ENCODE peak calls at places on chromosomes 5 and 9, in six cellular contexts. One of them, this sample, is unnamed.

GRCh38 chr9:6055213-6055612 is 39.8 kb upstream of the RANBP6 start:
- DNase-seq in upper lobe of right lung: no peak
- DNase-seq in caudate nucleus: no peak
- DNase-seq in brain microvascular endothelial cell: peak
- DNase-seq in cardiac muscle cell: peak
- DNase-seq in breast epithelium: no peak
- DNase-seq in this sample: peak

GRCh38 chr9:114516913-114517312 is 11.6 kb upstream of the WHRN start:
- DNase-seq in upper lobe of right lung: no peak
- DNase-seq in caudate nucleus: no peak
- DNase-seq in brain microvascular endothelial cell: peak
- DNase-seq in cardiac muscle cell: no peak
- DNase-seq in breast epithelium: no peak
- DNase-seq in this sample: no peak

GRCh38 chr5:22928821-22929482 is 75.8 kb upstream of the CDH12 start:
- DNase-seq in upper lobe of right lung: no peak
- DNase-seq in caudate nucleus: no peak
- DNase-seq in brain microvascular endothelial cell: no peak
- DNase-seq in cardiac muscle cell: no peak
- DNase-seq in breast epithelium: no peak
- DNase-seq in this sample: peak

GRCh38 chr9:89166871-89167270 is 11.7 kb downstream of the SHC3 start:
- DNase-seq in upper lobe of right lung: no peak
- DNase-seq in caudate nucleus: no peak
- DNase-seq in brain microvascular endothelial cell: no peak
- DNase-seq in cardiac muscle cell: no peak
- DNase-seq in breast epithelium: no peak
- DNase-seq in this sample: no peak

GRCh38 chr5:154273028-154273617 is 82.6 kb downstream of the GALNT10 start:
- DNase-seq in upper lobe of right lung: no peak
- DNase-seq in caudate nucleus: no peak
- DNase-seq in brain microvascular endothelial cell: no peak
- DNase-seq in cardiac muscle cell: no peak
- DNase-seq in breast epithelium: no peak
- DNase-seq in this sample: no peak

GRCh38 chr5:92605591-92605990 is 975.4 kb downstream of the NR2F1-AS1 start:
- DNase-seq in upper lobe of right lung: no peak
- DNase-seq in caudate nucleus: no peak
- DNase-seq in brain microvascular endothelial cell: no peak
- DNase-seq in cardiac muscle cell: no peak
- DNase-seq in breast epithelium: no peak
- DNase-seq in this sample: no peak

GRCh38 chr9:115237383-115238087 is 119.6 kb upstream of the TNC start:
- DNase-seq in upper lobe of right lung: no peak
- DNase-seq in caudate nucleus: no peak
- DNase-seq in brain microvascular endothelial cell: no peak
- DNase-seq in cardiac muscle cell: no peak
- DNase-seq in breast epithelium: no peak
- DNase-seq in this sample: no peak

GRCh38 chr9:129333613-129333960 is 155.5 kb upstream of the IER5L start:
- DNase-seq in upper lobe of right lung: no peak
- DNase-seq in caudate nucleus: no peak
- DNase-seq in brain microvascular endothelial cell: no peak
- DNase-seq in cardiac muscle cell: no peak
- DNase-seq in breast epithelium: no peak
- DNase-seq in this sample: no peak

GRCh38 chr5:87526131-87526530 is 113.4 kb upstream of the CCNH start:
- DNase-seq in upper lobe of right lung: no peak
- DNase-seq in caudate nucleus: no peak
- DNase-seq in brain microvascular endothelial cell: no peak
- DNase-seq in cardiac muscle cell: no peak
- DNase-seq in breast epithelium: no peak
- DNase-seq in this sample: no peak

GRCh38 chr5:174146556-174146955 is 101.0 kb downstream of the NSG2 start:
- DNase-seq in upper lobe of right lung: no peak
- DNase-seq in caudate nucleus: no peak
- DNase-seq in brain microvascular endothelial cell: no peak
- DNase-seq in cardiac muscle cell: no peak
- DNase-seq in breast epithelium: no peak
- DNase-seq in this sample: no peak

GRCh38 chr9:128903871-128904371 is 16.9 kb upstream of the PHYHD1 start:
- DNase-seq in upper lobe of right lung: no peak
- DNase-seq in caudate nucleus: no peak
- DNase-seq in brain microvascular endothelial cell: peak
- DNase-seq in cardiac muscle cell: no peak
- DNase-seq in breast epithelium: no peak
- DNase-seq in this sample: no peak

GRCh38 chr9:16289639-16290038 is 580.8 kb downstream of the BNC2 start:
- DNase-seq in upper lobe of right lung: no peak
- DNase-seq in caudate nucleus: no peak
- DNase-seq in brain microvascular endothelial cell: no peak
- DNase-seq in cardiac muscle cell: no peak
- DNase-seq in breast epithelium: no peak
- DNase-seq in this sample: no peak

GRCh38 chr5:157860898-157861894 is 2.3 kb upstream of the CLINT1 start:
- DNase-seq in upper lobe of right lung: no peak
- DNase-seq in caudate nucleus: no peak
- DNase-seq in brain microvascular endothelial cell: no peak
- DNase-seq in cardiac muscle cell: no peak
- DNase-seq in breast epithelium: no peak
- DNase-seq in this sample: no peak

GRCh38 chr9:97502222-97502983 is 937 bp downstream of the TMOD1 start:
- DNase-seq in upper lobe of right lung: no peak
- DNase-seq in caudate nucleus: no peak
- DNase-seq in brain microvascular endothelial cell: no peak
- DNase-seq in cardiac muscle cell: peak
- DNase-seq in breast epithelium: no peak
- DNase-seq in this sample: no peak

GRCh38 chr5:181173027-181173419 is 25.6 kb downstream of the OR2V2 start:
- DNase-seq in upper lobe of right lung: no peak
- DNase-seq in caudate nucleus: no peak
- DNase-seq in brain microvascular endothelial cell: no peak
- DNase-seq in cardiac muscle cell: no peak
- DNase-seq in breast epithelium: no peak
- DNase-seq in this sample: no peak

GRCh38 chr5:170184007-170184687 is 48.6 kb upstream of the C5orf58 start:
- DNase-seq in upper lobe of right lung: peak
- DNase-seq in caudate nucleus: peak
- DNase-seq in brain microvascular endothelial cell: peak
- DNase-seq in cardiac muscle cell: peak
- DNase-seq in breast epithelium: peak
- DNase-seq in this sample: peak

GRCh38 chr5:74282495-74282894 is 358.0 kb downstream of the ENC1 start:
- DNase-seq in upper lobe of right lung: no peak
- DNase-seq in caudate nucleus: no peak
- DNase-seq in brain microvascular endothelial cell: no peak
- DNase-seq in cardiac muscle cell: no peak
- DNase-seq in breast epithelium: no peak
- DNase-seq in this sample: no peak

GRCh38 chr5:142213077-142213476 is 104.5 kb downstream of the NDFIP1 start:
- DNase-seq in upper lobe of right lung: no peak
- DNase-seq in caudate nucleus: no peak
- DNase-seq in brain microvascular endothelial cell: no peak
- DNase-seq in cardiac muscle cell: no peak
- DNase-seq in breast epithelium: no peak
- DNase-seq in this sample: no peak

GRCh38 chr5:151557466-151557865 is 33.7 kb downstream of the FAT2 start:
- DNase-seq in upper lobe of right lung: no peak
- DNase-seq in caudate nucleus: no peak
- DNase-seq in brain microvascular endothelial cell: no peak
- DNase-seq in cardiac muscle cell: no peak
- DNase-seq in breast epithelium: no peak
- DNase-seq in this sample: no peak

GRCh38 chr5:39395521-39395920 is 29.3 kb downstream of the DAB2 start:
- DNase-seq in upper lobe of right lung: no peak
- DNase-seq in caudate nucleus: no peak
- DNase-seq in brain microvascular endothelial cell: no peak
- DNase-seq in cardiac muscle cell: no peak
- DNase-seq in breast epithelium: no peak
- DNase-seq in this sample: no peak
- H3K27ac ChIP-seq in upper lobe of right lung: peak
- H3K27ac ChIP-seq in caudate nucleus: no peak
- H3K27ac ChIP-seq in brain microvascular endothelial cell: peak
- H3K27ac ChIP-seq in cardiac muscle cell: no peak
- H3K27ac ChIP-seq in breast epithelium: peak
- H3K27ac ChIP-seq in this sample: no peak

GRCh38 chr9:105244274-105244995 is at the start of gene SLC44A1:
- DNase-seq in upper lobe of right lung: peak
- DNase-seq in caudate nucleus: peak
- DNase-seq in brain microvascular endothelial cell: peak
- DNase-seq in cardiac muscle cell: peak
- DNase-seq in breast epithelium: peak
- DNase-seq in this sample: peak
- H3K27ac ChIP-seq in upper lobe of right lung: peak
- H3K27ac ChIP-seq in caudate nucleus: peak
- H3K27ac ChIP-seq in brain microvascular endothelial cell: peak
- H3K27ac ChIP-seq in cardiac muscle cell: peak
- H3K27ac ChIP-seq in breast epithelium: peak
- H3K27ac ChIP-seq in this sample: no peak

GRCh38 chr5:52853573-52854163 is 66.0 kb downstream of the ITGA1 start:
- DNase-seq in upper lobe of right lung: no peak
- DNase-seq in caudate nucleus: no peak
- DNase-seq in brain microvascular endothelial cell: no peak
- DNase-seq in cardiac muscle cell: no peak
- DNase-seq in breast epithelium: no peak
- DNase-seq in this sample: no peak

GRCh38 chr5:52856564-52856963 is 68.8 kb downstream of the ITGA1 start:
- DNase-seq in upper lobe of right lung: no peak
- DNase-seq in caudate nucleus: no peak
- DNase-seq in brain microvascular endothelial cell: no peak
- DNase-seq in cardiac muscle cell: no peak
- DNase-seq in breast epithelium: no peak
- DNase-seq in this sample: no peak

GRCh38 chr5:52859619-52860018 is 71.9 kb downstream of the ITGA1 start:
- DNase-seq in upper lobe of right lung: no peak
- DNase-seq in caudate nucleus: no peak
- DNase-seq in brain microvascular endothelial cell: peak
- DNase-seq in cardiac muscle cell: no peak
- DNase-seq in breast epithelium: no peak
- DNase-seq in this sample: no peak

GRCh38 chr5:52849544-52849943 is 61.8 kb downstream of the ITGA1 start:
- DNase-seq in upper lobe of right lung: no peak
- DNase-seq in caudate nucleus: no peak
- DNase-seq in brain microvascular endothelial cell: no peak
- DNase-seq in cardiac muscle cell: no peak
- DNase-seq in breast epithelium: no peak
- DNase-seq in this sample: no peak

GRCh38 chr5:52854949-52855348 is 67.2 kb downstream of the ITGA1 start:
- DNase-seq in upper lobe of right lung: no peak
- DNase-seq in caudate nucleus: no peak
- DNase-seq in brain microvascular endothelial cell: no peak
- DNase-seq in cardiac muscle cell: no peak
- DNase-seq in breast epithelium: no peak
- DNase-seq in this sample: no peak
- H3K27ac ChIP-seq in upper lobe of right lung: no peak
- H3K27ac ChIP-seq in caudate nucleus: no peak
- H3K27ac ChIP-seq in brain microvascular endothelial cell: no peak
- H3K27ac ChIP-seq in cardiac muscle cell: no peak
- H3K27ac ChIP-seq in breast epithelium: no peak
- H3K27ac ChIP-seq in this sample: no peak

GRCh38 chr5:115423051-115423450 is 121.5 kb downstream of the FEM1C start:
- DNase-seq in upper lobe of right lung: no peak
- DNase-seq in caudate nucleus: no peak
- DNase-seq in brain microvascular endothelial cell: peak
- DNase-seq in cardiac muscle cell: no peak
- DNase-seq in breast epithelium: no peak
- DNase-seq in this sample: no peak
- H3K27ac ChIP-seq in upper lobe of right lung: peak
- H3K27ac ChIP-seq in caudate nucleus: no peak
- H3K27ac ChIP-seq in brain microvascular endothelial cell: no peak
- H3K27ac ChIP-seq in cardiac muscle cell: peak
- H3K27ac ChIP-seq in breast epithelium: peak
- H3K27ac ChIP-seq in this sample: no peak

DNA sequence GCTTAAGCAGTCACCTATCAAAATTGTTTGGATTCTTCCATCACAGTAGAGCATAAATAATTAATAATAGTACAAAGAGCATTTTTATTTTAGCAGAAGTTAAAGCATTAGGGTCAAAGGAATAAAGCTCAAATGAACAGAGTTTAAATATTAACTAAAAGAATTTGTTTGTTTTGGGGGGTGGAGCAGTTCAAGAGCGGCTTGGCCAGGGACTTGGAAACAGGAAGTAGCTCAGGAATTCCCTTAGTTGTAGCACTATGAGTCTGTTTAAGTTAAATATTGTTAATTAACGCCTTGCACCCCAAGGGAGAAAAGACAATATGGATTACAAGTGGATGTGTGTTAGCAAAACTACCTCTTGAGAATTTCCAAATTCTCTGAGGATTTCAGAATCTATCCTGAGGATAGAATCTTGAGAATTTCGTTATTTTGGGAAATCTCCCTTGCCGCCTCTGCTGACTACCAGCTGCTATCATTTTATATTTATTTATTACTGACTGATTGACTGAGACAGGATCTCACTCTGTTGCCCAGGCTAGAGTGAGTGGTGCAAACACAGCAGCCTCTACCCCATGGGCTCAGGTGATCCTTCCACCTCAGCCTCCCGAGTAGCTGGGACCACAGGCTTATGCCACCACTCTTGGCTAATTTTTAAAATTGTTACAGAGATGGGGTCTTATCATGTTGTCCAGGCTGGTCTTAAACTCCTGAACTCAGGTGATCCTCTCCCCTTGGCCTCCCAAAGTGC is 96.7 kb upstream of the CHD1 start:
- DNase-seq in upper lobe of right lung: no peak
- DNase-seq in caudate nucleus: no peak
- DNase-seq in brain microvascular endothelial cell: no peak
- DNase-seq in cardiac muscle cell: no peak
- DNase-seq in breast epithelium: no peak
- DNase-seq in this sample: no peak
- H3K27ac ChIP-seq in upper lobe of right lung: peak
- H3K27ac ChIP-seq in caudate nucleus: no peak
- H3K27ac ChIP-seq in brain microvascular endothelial cell: no peak
- H3K27ac ChIP-seq in cardiac muscle cell: no peak
- H3K27ac ChIP-seq in breast epithelium: no peak
- H3K27ac ChIP-seq in this sample: no peak

GRCh38 chr5:102863058-102863457 is 108.0 kb downstream of the PAM start:
- DNase-seq in upper lobe of right lung: no peak
- DNase-seq in caudate nucleus: no peak
- DNase-seq in brain microvascular endothelial cell: no peak
- DNase-seq in cardiac muscle cell: no peak
- DNase-seq in breast epithelium: no peak
- DNase-seq in this sample: no peak
- H3K27ac ChIP-seq in upper lobe of right lung: no peak
- H3K27ac ChIP-seq in caudate nucleus: no peak
- H3K27ac ChIP-seq in brain microvascular endothelial cell: no peak
- H3K27ac ChIP-seq in cardiac muscle cell: no peak
- H3K27ac ChIP-seq in breast epithelium: no peak
- H3K27ac ChIP-seq in this sample: no peak

DNA sequence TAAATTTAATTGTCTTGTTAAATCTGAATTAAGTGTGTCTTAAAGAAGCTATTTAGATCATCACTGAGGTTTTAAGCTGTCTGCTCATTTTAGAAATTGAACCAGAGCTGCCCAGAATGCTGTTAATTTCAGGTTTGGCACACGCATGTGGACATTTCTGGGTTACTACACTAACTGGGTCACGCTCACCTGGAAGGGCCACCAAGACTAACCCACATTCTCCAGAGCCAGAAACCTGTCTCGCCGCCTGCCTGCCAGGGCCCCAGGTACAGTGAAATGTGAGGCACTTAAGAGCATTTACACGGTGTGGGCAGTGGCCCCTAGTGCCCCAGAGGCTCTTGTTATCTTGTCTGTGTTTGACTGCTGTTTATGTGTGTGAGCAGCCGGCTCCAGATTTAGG is 46.6 kb downstream of the ATP10B start:
- DNase-seq in upper lobe of right lung: no peak
- DNase-seq in caudate nucleus: no peak
- DNase-seq in brain microvascular endothelial cell: no peak
- DNase-seq in cardiac muscle cell: no peak
- DNase-seq in breast epithelium: no peak
- DNase-seq in this sample: no peak
- H3K27ac ChIP-seq in upper lobe of right lung: no peak
- H3K27ac ChIP-seq in caudate nucleus: no peak
- H3K27ac ChIP-seq in brain microvascular endothelial cell: no peak
- H3K27ac ChIP-seq in cardiac muscle cell: no peak
- H3K27ac ChIP-seq in breast epithelium: no peak
- H3K27ac ChIP-seq in this sample: no peak

This sample was measured in iPS DF 6.9.